ENCODE peak calls at places on chromosome 11, in seven cellular contexts. E, N, X, R, L, U and S are unnamed samples.

GRCh38 chr11:133718238-133718637 is 127.1 kb downstream of the SPATA19 start:
- DNase-seq in E (no peak), N (no peak), X (no peak), R (no peak), L (no peak), U (no peak), S (no peak)

GRCh38 chr11:62108017-62108750 is 15.6 kb upstream of the INCENP start:
- DNase-seq in E (no peak), N (no peak), X (peak), R (peak), L (peak), U (peak), S (peak)

GRCh38 chr11:45921561-45922424 is 663 bp upstream of the LARGE2 start:
- DNase-seq in E (peak), N (peak), X (no peak), R (no peak), L (no peak), U (peak), S (peak)

GRCh38 chr11:1522081-1522424 is 35.5 kb upstream of the MOB2 start:
- DNase-seq in E (no peak), N (no peak), X (no peak), R (no peak), L (no peak), U (no peak), S (no peak)

GRCh38 chr11:33716236-33716635 is 15.6 kb upstream of the C11orf91 start:
- DNase-seq in E (peak), N (no peak), X (no peak), R (no peak), L (peak), U (no peak), S (no peak)

GRCh38 chr11:47161134-47161854 is 15.4 kb downstream of the ARFGAP2 start:
- DNase-seq in E (peak), N (peak), X (peak), R (peak), L (peak), U (peak), S (peak)

GRCh38 chr11:46293066-46293465 is 15.6 kb downstream of the CREB3L1 start:
- DNase-seq in E (no peak), N (no peak), X (no peak), R (no peak), L (no peak), U (no peak), S (no peak)

GRCh38 chr11:64358907-64359711 is at the start of gene RPS6KA4:
- DNase-seq in E (peak), N (peak), X (peak), R (peak), L (no peak), U (peak), S (peak)

GRCh38 chr11:75555079-75555811 is 6.8 kb upstream of the SERPINH1 start:
- DNase-seq in E (no peak), N (no peak), X (no peak), R (no peak), L (no peak), U (no peak), S (no peak)

GRCh38 chr11:30487200-30487898 is 98.8 kb downstream of the MPPED2 start:
- DNase-seq in E (no peak), N (no peak), X (no peak), R (no peak), L (peak), U (no peak), S (no peak)

GRCh38 chr11:27460571-27460970 is 12.0 kb downstream of the LGR4 start:
- DNase-seq in E (no peak), N (no peak), X (no peak), R (no peak), L (no peak), U (no peak), S (no peak)

GRCh38 chr11:26964335-26964734 is 29.6 kb upstream of the FIBIN start:
- DNase-seq in E (no peak), N (no peak), X (no peak), R (no peak), L (no peak), U (no peak), S (no peak)

GRCh38 chr11:65132238-65132987 is 1.9 kb downstream of the SYVN1 start:
- DNase-seq in E (no peak), N (no peak), X (peak), R (no peak), L (peak), U (no peak), S (no peak)

GRCh38 chr11:19079643-19080440 is 19.3 kb upstream of the MRGPRX2 start:
- DNase-seq in E (peak), N (no peak), X (no peak), R (no peak), L (no peak), U (peak), S (no peak)

GRCh38 chr11:26072612-26073011 is 259.3 kb upstream of the ANO3 start:
- DNase-seq in E (no peak), N (no peak), X (no peak), R (no peak), L (no peak), U (no peak), S (no peak)

GRCh38 chr11:71563401-71563800 is 2.0 kb upstream of the KRTAP5-10 start:
- DNase-seq in E (no peak), N (no peak), X (peak), R (peak), L (peak), U (peak), S (peak)

GRCh38 chr11:124889692-124890091 is 8.0 kb downstream of the ROBO4 start:
- DNase-seq in E (no peak), N (no peak), X (no peak), R (no peak), L (no peak), U (no peak), S (no peak)

GRCh38 chr11:44863231-44863630 is 87.5 kb downstream of the TP53I11 start:
- DNase-seq in E (no peak), N (no peak), X (no peak), R (no peak), L (no peak), U (no peak), S (no peak)